ENCODE peak calls at places on chromosomes 3 and 15, in five cellular contexts. V, B, T, E and R are unnamed samples.

GRCh38 chr15:68054658-68055223 is 626 bp downstream of the PIAS1 start:
- DNase-seq in V (peak), B (peak), T (no peak), E (peak), R (peak)

GRCh38 chr15:90592144-90592887 is 62.6 kb downstream of the CRTC3 start:
- DNase-seq in V (no peak), B (no peak), T (no peak), E (no peak), R (no peak)

GRCh38 chr3:145904138-145904537 is 256.8 kb downstream of the PLOD2 start:
- DNase-seq in V (no peak), B (no peak), T (no peak), E (no peak), R (no peak)

GRCh38 chr15:68228143-68228970 is 1.2 kb downstream of the CLN6 start:
- DNase-seq in V (no peak), B (no peak), T (no peak), E (no peak), R (no peak)

GRCh38 chr3:189167027-189167766 is 4.6 kb upstream of the TPRG1 start:
- DNase-seq in V (no peak), B (no peak), T (peak), E (no peak), R (peak)

GRCh38 chr15:64348455-64348854 is 7.5 kb downstream of the CSNK1G1 start:
- DNase-seq in V (no peak), B (no peak), T (no peak), E (no peak), R (no peak)

GRCh38 chr15:70829366-70830166 is 24.4 kb downstream of the LARP6 start:
- DNase-seq in V (no peak), B (no peak), T (no peak), E (no peak), R (no peak)

GRCh38 chr3:105277656-105278055 is 89.1 kb upstream of the ALCAM start:
- DNase-seq in V (no peak), B (no peak), T (no peak), E (no peak), R (no peak)

GRCh38 chr3:16807441-16807840 is 77.3 kb upstream of the PLCL2 start:
- DNase-seq in V (no peak), B (no peak), T (no peak), E (no peak), R (no peak)

GRCh38 chr3:73215286-73215685 is 153.8 kb downstream of the EBLN2 start:
- DNase-seq in V (no peak), B (no peak), T (no peak), E (no peak), R (no peak)

GRCh38 chr3:126730376-126730775 is 26.3 kb downstream of the CHCHD6 start:
- DNase-seq in V (no peak), B (no peak), T (no peak), E (no peak), R (no peak)

GRCh38 chr3:186882881-186883685 is 40.6 kb downstream of the ADIPOQ start:
- DNase-seq in V (no peak), B (peak), T (no peak), E (no peak), R (peak)

GRCh38 chr3:48408823-48409281 is 21.0 kb downstream of the PLXNB1 start:
- DNase-seq in V (no peak), B (no peak), T (no peak), E (peak), R (no peak)